ENCODE peak calls at places on chromosomes 2 and 18, in five cellular contexts. H is esophagus squamous epithelium, L is breast epithelium, E is IMR-90, F is sigmoid colon. M is an unnamed sample.

GRCh38 chr2:73107211-73107926 is 5.4 kb downstream of the RAB11FIP5 start:
- DNase-seq in H (no peak), L (peak; percentile 50), E (no peak), F (no peak), M (no peak)

GRCh38 chr2:47011264-47011663 is 95.7 kb upstream of the MCFD2 start:
- DNase-seq in H (no peak), L (no peak), E (no peak), F (no peak), M (peak; percentile 62)

GRCh38 chr2:3667151-3667631 is 9.2 kb downstream of the ALLC start:
- DNase-seq in H (no peak), L (no peak), E (peak; percentile 92), F (peak; percentile 58), M (no peak)

GRCh38 chr2:144372484-144373195 is 147.3 kb downstream of the ZEB2 start:
- DNase-seq in H (no peak), L (no peak), E (no peak), F (peak; percentile 77), M (no peak)

GRCh38 chr2:232577841-232578240 is 27.4 kb downstream of the EIF4E2 start:
- DNase-seq in H (no peak), L (no peak), E (no peak), F (no peak), M (no peak)

GRCh38 chr2:177689623-177690022 is 297.1 kb downstream of the AGPS start:
- DNase-seq in H (no peak), L (no peak), E (no peak), F (no peak), M (no peak)

GRCh38 chr2:31275976-31276375 is 42.0 kb downstream of the EHD3 start:
- DNase-seq in H (no peak), L (no peak), E (no peak), F (no peak), M (no peak)

GRCh38 chr2:179612108-179612507 is 249.3 kb downstream of the ZNF385B start:
- DNase-seq in H (no peak), L (no peak), E (peak; percentile 75), F (no peak), M (no peak)

GRCh38 chr2:70686577-70687460 is 81.2 kb downstream of the ADD2 start:
- DNase-seq in H (no peak), L (no peak), E (peak; percentile 46), F (peak; percentile 38), M (no peak)

GRCh38 chr2:55837073-55837472 is 86.5 kb downstream of the EFEMP1 start:
- DNase-seq in H (no peak), L (no peak), E (no peak), F (no peak), M (peak; percentile 29)

GRCh38 chr2:143824796-143825195 is 695.1 kb downstream of the ZEB2 start:
- DNase-seq in H (no peak), L (no peak), E (no peak), F (no peak), M (no peak)

GRCh38 chr2:203586696-203587095 is 51.6 kb upstream of the RAPH1 start:
- DNase-seq in H (no peak), L (no peak), E (peak; percentile 61), F (no peak), M (no peak)

GRCh38 chr2:238320648-238321281 is 447 bp downstream of the TRAF3IP1 start:
- DNase-seq in H (no peak), L (no peak), E (peak; percentile 8), F (peak; percentile 66), M (no peak)

GRCh38 chr18:79798999-79799370 is 1.2 kb downstream of the KCNG2 start:
- DNase-seq in H (no peak), L (peak; percentile 19), E (no peak), F (no peak), M (no peak)
- TF ChIP-seq POLR2A in H (no peak), L (no peak), E (no peak), F (no peak), M (no peak)

GRCh38 chr18:3012920-3013810 is at the start of gene LPIN2:
- DNase-seq in H (peak; percentile 89), L (peak; percentile 97), E (peak; percentile 96), F (peak; percentile 99), M (peak; percentile 99)
- TF ChIP-seq CTCF in H (no peak), L (no peak), E (no peak), F (no peak), M (no peak)

DNA sequence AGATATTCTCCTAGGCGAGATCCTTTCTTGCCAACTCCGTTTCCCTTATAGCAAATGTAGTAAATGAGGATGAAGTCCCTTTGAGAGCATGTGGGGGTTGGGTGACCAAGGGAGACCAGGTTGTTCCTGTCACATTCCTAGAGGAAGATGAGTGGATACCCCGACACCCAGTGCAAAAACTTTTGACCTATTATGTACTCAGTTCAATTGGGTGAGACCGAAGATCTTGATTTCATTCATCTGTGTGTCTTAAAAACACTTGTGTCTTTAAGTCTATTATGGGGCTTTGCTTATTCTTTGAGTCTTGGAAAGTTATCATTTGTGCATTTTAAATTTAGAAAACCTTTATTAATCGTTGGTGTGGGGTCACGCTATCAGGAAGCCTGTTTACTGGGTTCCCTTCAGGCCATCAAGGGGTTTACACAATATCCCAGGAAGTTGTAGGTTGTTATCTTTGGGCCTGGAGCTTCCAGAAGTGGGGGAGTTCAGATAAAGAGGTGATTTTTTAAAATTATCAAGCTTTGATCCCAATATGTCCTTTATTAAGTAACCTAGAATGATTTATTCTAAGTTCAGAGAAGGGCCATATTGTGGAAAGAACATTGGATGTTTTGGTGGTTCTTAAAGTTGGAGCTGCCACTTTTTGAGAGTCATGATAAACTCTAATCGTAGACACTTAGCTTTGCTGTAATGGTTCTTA is 2.8 kb downstream of the RHOB start:
- DNase-seq in H (no peak), L (no peak), E (peak; percentile 46), F (peak; percentile 76), M (peak; percentile 20)
- TF ChIP-seq POLR2A in H (no peak), L (peak; percentile 48), E (no peak), F (peak; percentile 16), M (no peak)

GRCh38 chr18:50527636-50528307 is 32.1 kb upstream of the MAPK4 start:
- DNase-seq in H (no peak), L (no peak), E (no peak), F (no peak), M (peak; percentile 24)
- TF ChIP-seq CTCF in H (no peak), L (no peak), E (no peak), F (no peak), M (no peak)

GRCh38 chr2:172442072-172442895 is 14.9 kb downstream of the ITGA6 start:
- DNase-seq in H (peak; percentile 14), L (no peak), E (peak; percentile 97), F (no peak), M (peak; percentile 33)
- TF ChIP-seq POLR2A in H (no peak), L (no peak), E (no peak), F (no peak), M (no peak)

DNA sequence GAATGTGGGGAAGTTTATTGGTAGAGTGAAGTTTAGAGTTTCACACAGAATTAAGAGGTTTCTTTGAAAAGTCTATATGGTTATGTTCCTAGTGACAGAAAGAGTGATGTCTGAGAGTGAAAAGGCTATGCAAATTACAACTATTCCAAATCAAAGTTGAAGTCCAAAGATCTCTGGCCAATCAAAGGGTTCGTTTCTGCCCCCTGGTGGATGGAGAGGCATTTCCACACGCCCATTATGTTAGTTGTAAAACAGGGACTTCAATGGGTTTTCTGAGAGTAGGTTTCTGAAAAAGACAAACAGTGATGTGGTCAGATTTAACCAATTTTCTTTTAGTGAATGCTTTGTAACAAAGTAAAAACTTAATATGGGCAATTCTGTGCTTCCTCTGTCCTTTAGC is 441.5 kb upstream of the POU3F3 start:
- DNase-seq in H (no peak), L (no peak), E (no peak), F (no peak), M (peak; percentile 36)
- TF ChIP-seq CTCF in H (peak; percentile 19), L (peak; percentile 14), E (peak; percentile 29), F (no peak), M (peak; percentile 57)

GRCh38 chr2:113888641-113889470 is 1.0 kb upstream of the ACTR3 start:
- DNase-seq in H (no peak), L (peak; percentile 54), E (no peak), F (no peak), M (no peak)

GRCh38 chr2:113892004-113892740 is 2.3 kb downstream of the ACTR3 start:
- DNase-seq in H (no peak), L (no peak), E (no peak), F (no peak), M (no peak)

GRCh38 chr2:113889471-113890252 is at the start of gene ACTR3:
- DNase-seq in H (peak; percentile 92), L (peak; percentile 97), E (peak; percentile 98), F (peak; percentile 98), M (peak; percentile 98)

GRCh38 chr2:113891265-113891959 is 1.5 kb downstream of the ACTR3 start:
- DNase-seq in H (no peak), L (no peak), E (no peak), F (no peak), M (no peak)

GRCh38 chr2:113890253-113891235 is 655 bp downstream of the ACTR3 start:
- DNase-seq in H (peak; percentile 10), L (peak; percentile 60), E (peak; percentile 80), F (peak; percentile 85), M (peak; percentile 85)
- TF ChIP-seq POLR2A in H (peak; percentile 70), L (peak; percentile 9), E (peak; percentile 69), F (peak; percentile 32), M (peak; percentile 76)